ENCODE peak calls at places on chromosome 13, in six cellular contexts. U, D, R, T, Z and B are unnamed samples.

GRCh38 chr13:42740753-42741152 is 40.6 kb upstream of the FAM216B start:
- DNase-seq in D (no peak), R (peak), T (peak), Z (no peak), U (peak), B (peak)

GRCh38 chr13:109779876-109780516 is 6.4 kb downstream of the IRS2 start:
- DNase-seq in U (no peak), D (no peak), Z (no peak), R (no peak), T (no peak), B (no peak)

GRCh38 chr13:51475727-51476521 is 23.1 kb upstream of the INTS6 start:
- DNase-seq in D (no peak), R (no peak), Z (no peak), U (no peak), T (no peak), B (no peak)

GRCh38 chr13:48006396-48006795 is 5.3 kb upstream of the SUCLA2 start:
- DNase-seq in Z (no peak), R (no peak), T (no peak), U (no peak), D (no peak), B (no peak)

GRCh38 chr13:110942248-110942981 is 27.5 kb upstream of the ANKRD10 start:
- DNase-seq in R (no peak), T (no peak), Z (no peak), D (no peak), U (no peak), B (no peak)

GRCh38 chr13:22040810-22041364 is 370.0 kb downstream of the FGF9 start:
- DNase-seq in R (no peak), U (no peak), D (no peak), Z (no peak), T (no peak), B (no peak)

GRCh38 chr13:98890186-98890585 is 87.7 kb downstream of the DOCK9 start:
- DNase-seq in Z (no peak), U (no peak), T (no peak), D (peak), R (no peak), B (no peak)

GRCh38 chr13:50909605-50910482 is at the start of gene RNASEH2B:
- DNase-seq in U (peak), R (peak), Z (peak), T (peak), D (peak), B (peak)

GRCh38 chr13:80338781-80339577 is 1.9 kb downstream of the SPRY2 start:
- DNase-seq in U (peak), D (peak), R (peak), Z (peak), T (peak), B (peak)

GRCh38 chr13:42041017-42041683 is 7.3 kb upstream of the DGKH start:
- DNase-seq in Z (peak), R (peak), D (no peak), U (peak), T (peak), B (peak)